ENCODE peak calls at places on chromosome 17, in six cellular contexts. R is GM12878, U is HFFc6, M is GM20000, K is Peyer's patch, Y is heart right ventricle. T is an unnamed sample.

GRCh38 chr17:9386401-9386800 is 189.2 kb downstream of the STX8 start:
- DNase-seq in R (no peak), U (no peak), M (no peak), K (no peak), Y (no peak), T (no peak)

GRCh38 chr17:1391577-1391976 is 8.4 kb downstream of the YWHAE start:
- DNase-seq in R (no peak), U (no peak), M (no peak), K (no peak), Y (no peak), T (peak; percentile 29)

GRCh38 chr17:9924735-9925191 is 19.7 kb upstream of the RCVRN start:
- DNase-seq in R (peak; percentile 48), U (peak; percentile 81), M (peak; percentile 75), K (no peak), Y (no peak), T (no peak)

GRCh38 chr17:33335491-33336173 is 42.5 kb upstream of the ASIC2 start:
- DNase-seq in R (no peak), U (no peak), M (no peak), K (no peak), Y (no peak), T (no peak)

GRCh38 chr17:27379863-27380533 is 76.2 kb upstream of the KSR1 start:
- DNase-seq in R (no peak), U (peak; percentile 21), M (no peak), K (no peak), Y (peak; percentile 65), T (peak; percentile 93)

GRCh38 chr17:19024101-19025078 is 19.8 kb upstream of the FAM83G start:
- DNase-seq in R (no peak), U (peak; percentile 64), M (no peak), K (no peak), Y (no peak), T (peak; percentile 73)

GRCh38 chr17:39132192-39132600 is 19.2 kb downstream of the PLXDC1 start:
- DNase-seq in R (no peak), U (peak; percentile 88), M (no peak), K (no peak), Y (peak; percentile 44), T (no peak)

GRCh38 chr17:19876524-19877161 is 8.9 kb upstream of the ULK2 start:
- DNase-seq in R (no peak), U (no peak), M (no peak), K (no peak), Y (peak; percentile 34), T (peak; percentile 55)

GRCh38 chr17:44829558-44830358 is at the start of gene GJC1:
- DNase-seq in R (no peak), U (no peak), M (peak; percentile 77), K (no peak), Y (peak; percentile 38), T (no peak)

DNA sequence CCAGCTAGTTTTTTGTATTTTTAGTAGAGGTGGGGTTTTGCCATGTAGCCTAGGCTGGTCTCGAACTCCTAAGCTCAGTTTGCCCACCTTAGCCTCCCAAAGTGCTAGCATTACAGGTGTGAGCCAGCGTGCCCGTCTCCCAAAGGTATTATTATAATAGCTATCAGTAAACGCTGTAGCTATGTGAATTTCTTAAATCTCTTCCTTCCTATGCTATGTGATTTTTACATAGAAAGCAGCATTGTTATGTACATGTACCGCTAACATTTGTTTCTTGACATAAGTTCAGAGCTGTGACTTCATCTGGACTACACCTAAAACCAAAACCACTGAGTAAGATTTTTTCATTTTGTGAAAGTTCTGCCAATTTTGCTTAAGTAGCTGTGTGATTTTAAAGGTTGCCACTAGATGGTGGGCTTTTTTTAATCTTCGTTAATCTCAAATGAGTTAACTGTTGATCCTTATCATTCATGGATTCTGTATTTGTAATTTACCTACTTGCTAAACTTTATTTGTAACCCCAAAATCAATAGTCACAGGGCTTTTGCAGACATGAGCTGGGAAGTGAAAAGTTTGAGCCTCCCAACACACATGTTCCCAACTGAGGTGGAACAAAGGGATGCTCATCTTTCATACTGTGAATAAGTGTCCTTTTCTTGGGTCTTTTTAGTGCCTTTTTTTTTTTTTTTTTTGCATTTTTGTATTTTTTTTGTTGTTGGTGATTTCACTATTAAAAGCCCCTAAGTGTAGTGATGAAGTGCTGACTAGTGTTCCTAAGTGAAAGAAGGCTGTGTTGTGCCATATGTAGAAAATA is 21.9 kb downstream of the PRKAR1A start:
- DNase-seq in R (no peak), U (peak; percentile 15), M (no peak), K (no peak), Y (no peak), T (no peak)
- TF ChIP-seq CTCF in R (peak; percentile 23), U (peak; percentile 77), M (no peak), K (peak; percentile 25), Y (no peak), T (peak; percentile 81)

GRCh38 chr17:57433396-57433944 is 177.1 kb downstream of the MSI2 start:
- DNase-seq in R (no peak), U (no peak), M (no peak), K (no peak), Y (no peak), T (no peak)
- TF ChIP-seq CTCF in R (no peak), U (no peak), M (no peak), K (no peak), Y (no peak), T (no peak)

DNA sequence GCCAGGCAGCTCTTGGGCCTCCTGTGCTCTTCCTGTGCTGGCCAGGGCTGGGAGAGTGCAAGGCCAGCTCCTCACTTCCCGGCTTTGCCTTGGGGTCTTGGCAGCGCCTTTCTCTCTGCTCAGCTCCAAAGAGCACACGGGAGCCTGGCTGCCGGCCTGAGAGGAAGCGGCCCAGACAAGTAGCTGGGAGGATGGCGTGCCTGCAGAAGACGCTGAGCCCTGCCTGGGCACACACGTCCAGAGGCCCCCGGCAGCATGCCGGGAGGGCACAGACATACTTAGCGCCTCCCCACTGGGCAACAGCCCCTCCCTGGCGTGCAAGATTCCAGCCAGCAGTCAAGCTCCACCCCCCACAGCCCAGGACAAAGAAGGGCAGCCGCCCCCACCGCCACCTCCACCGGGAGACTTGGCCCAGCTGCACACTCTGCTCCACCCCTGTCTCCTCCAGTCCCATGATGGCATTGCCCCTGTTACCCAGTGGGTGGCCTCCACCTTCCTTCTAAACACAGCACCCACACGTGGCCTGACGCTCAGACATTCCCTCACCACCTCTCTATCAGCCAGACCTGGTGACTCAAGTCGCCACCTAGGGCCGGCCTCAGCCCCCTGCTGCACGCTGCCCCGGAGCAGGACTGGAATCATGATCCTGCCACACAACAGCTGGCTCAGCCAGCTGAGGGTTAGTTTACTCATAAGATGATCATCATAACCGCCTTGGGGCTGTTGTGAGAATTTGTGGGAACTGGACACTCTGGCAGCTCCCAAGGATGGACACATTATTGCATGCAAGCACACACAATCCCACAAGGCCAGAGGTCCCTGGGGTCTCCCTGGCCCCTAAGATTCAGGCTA is 12.4 kb downstream of the SGCA start:
- DNase-seq in R (no peak), U (peak; percentile 97), M (peak; percentile 76), K (peak; percentile 80), Y (peak; percentile 89), T (peak; percentile 99)
- TF ChIP-seq CTCF in R (peak; percentile 61), U (peak; percentile 82), M (peak; percentile 70), K (peak; percentile 19), Y (peak; percentile 51), T (peak; percentile 76)

GRCh38 chr17:58119491-58119890 is 28.7 kb upstream of the OR4D1 start:
- DNase-seq in R (no peak), U (no peak), M (no peak), K (no peak), Y (no peak), T (no peak)
- TF ChIP-seq CTCF in R (no peak), U (no peak), M (no peak), K (no peak), Y (no peak), T (no peak)

DNA sequence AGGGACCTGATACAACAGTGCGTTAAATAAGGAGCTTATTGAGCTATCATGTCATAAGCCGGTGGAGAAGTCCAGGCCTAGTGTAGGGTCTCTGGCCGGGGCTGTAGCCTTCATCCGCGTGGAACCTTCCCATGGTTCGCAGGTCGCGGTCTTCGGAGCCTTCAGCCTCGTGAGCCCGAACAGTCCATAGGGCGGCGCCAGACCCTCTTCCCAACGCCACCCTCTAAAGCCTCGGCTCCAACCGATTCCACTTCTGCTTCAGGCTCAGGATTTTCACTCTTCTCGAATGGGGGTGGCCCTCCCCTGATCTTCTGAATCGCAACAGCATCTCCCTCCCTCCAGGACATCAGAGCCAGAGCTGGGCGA is 10.3 kb upstream of the BRCA1 start:
- DNase-seq in R (no peak), U (no peak), M (no peak), K (no peak), Y (no peak), T (no peak)
- TF ChIP-seq CTCF in R (no peak), U (no peak), M (no peak), K (no peak), Y (no peak), T (no peak)

DNA sequence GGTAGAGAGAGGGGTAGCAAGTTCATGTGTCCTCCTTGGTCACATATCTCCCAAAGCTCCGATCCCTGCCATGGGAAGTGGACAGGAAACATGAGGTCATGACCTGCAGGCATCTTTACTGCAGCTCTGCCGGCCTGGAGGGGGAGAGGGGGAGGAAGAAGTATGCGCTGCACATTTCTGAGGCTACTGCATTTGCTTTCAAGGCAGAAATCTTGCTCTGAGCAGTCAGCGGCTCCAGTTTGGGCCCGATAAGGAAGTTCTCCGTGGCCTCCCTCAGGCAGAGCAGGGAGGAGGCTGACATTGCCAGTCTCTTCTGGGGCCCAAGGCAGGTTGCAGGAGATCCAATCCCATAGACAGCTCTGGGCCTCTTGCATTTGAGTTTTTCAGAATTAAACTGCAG is 1.5 kb upstream of the NHERF1 start:
- DNase-seq in R (no peak), U (no peak), M (no peak), K (no peak), Y (no peak), T (no peak)
- TF ChIP-seq CTCF in R (no peak), U (no peak), M (no peak), K (no peak), Y (no peak), T (no peak)

GRCh38 chr17:63827801-63828221 is 348 bp upstream of the FTSJ3 start:
- DNase-seq in R (no peak), U (no peak), M (no peak), K (no peak), Y (no peak), T (no peak)
- TF ChIP-seq CTCF in R (no peak), U (peak; percentile 32), M (no peak), K (no peak), Y (no peak), T (no peak)

T was measured in chondrocyte.